ENCODE peak calls at places on chromosomes 16 and 17, in five cellular contexts. One of them, this sample, is unnamed.

GRCh38 chr17:82019905-82020873 is 2.5 kb downstream of the CENPX start:
- DNase-seq in PC-3: peak
- DNase-seq in heart right ventricle: peak
- DNase-seq in occipital lobe: no peak
- DNase-seq in activated CD4-positive, CD25-positive, alpha-beta regulatory T cell treated with anti-CD3 and anti-CD28 coated beads, Interleukin-2, amount 50 U/mL, for 16 hours: no peak
- DNase-seq in this sample: no peak

GRCh38 chr16:84368327-84368996 is at the start of gene ATP2C2:
- DNase-seq in heart right ventricle: no peak
- DNase-seq in PC-3: peak
- DNase-seq in occipital lobe: no peak
- DNase-seq in activated CD4-positive, CD25-positive, alpha-beta regulatory T cell treated with anti-CD3 and anti-CD28 coated beads, Interleukin-2, amount 50 U/mL, for 16 hours: no peak
- DNase-seq in this sample: no peak

GRCh38 chr17:65278050-65278819 is 141.1 kb downstream of the RGS9 start:
- DNase-seq in occipital lobe: no peak
- DNase-seq in PC-3: peak
- DNase-seq in activated CD4-positive, CD25-positive, alpha-beta regulatory T cell treated with anti-CD3 and anti-CD28 coated beads, Interleukin-2, amount 50 U/mL, for 16 hours: no peak
- DNase-seq in heart right ventricle: peak
- DNase-seq in this sample: no peak

GRCh38 chr16:85047867-85048455 is 20.4 kb downstream of the KIAA0513 start:
- DNase-seq in occipital lobe: no peak
- DNase-seq in PC-3: no peak
- DNase-seq in activated CD4-positive, CD25-positive, alpha-beta regulatory T cell treated with anti-CD3 and anti-CD28 coated beads, Interleukin-2, amount 50 U/mL, for 16 hours: no peak
- DNase-seq in heart right ventricle: no peak
- DNase-seq in this sample: no peak

GRCh38 chr17:16439303-16439791 is 24.0 kb downstream of the TRPV2 start:
- DNase-seq in PC-3: no peak
- DNase-seq in heart right ventricle: no peak
- DNase-seq in activated CD4-positive, CD25-positive, alpha-beta regulatory T cell treated with anti-CD3 and anti-CD28 coated beads, Interleukin-2, amount 50 U/mL, for 16 hours: no peak
- DNase-seq in occipital lobe: no peak
- DNase-seq in this sample: peak

GRCh38 chr16:85557976-85558589 is 55.0 kb upstream of the GSE1 start:
- DNase-seq in PC-3: peak
- DNase-seq in occipital lobe: no peak
- DNase-seq in activated CD4-positive, CD25-positive, alpha-beta regulatory T cell treated with anti-CD3 and anti-CD28 coated beads, Interleukin-2, amount 50 U/mL, for 16 hours: no peak
- DNase-seq in heart right ventricle: no peak
- DNase-seq in this sample: no peak

GRCh38 chr17:30920683-30921543 is 832 bp upstream of the ADAP2 start:
- DNase-seq in occipital lobe: no peak
- DNase-seq in PC-3: no peak
- DNase-seq in heart right ventricle: no peak
- DNase-seq in activated CD4-positive, CD25-positive, alpha-beta regulatory T cell treated with anti-CD3 and anti-CD28 coated beads, Interleukin-2, amount 50 U/mL, for 16 hours: no peak
- DNase-seq in this sample: no peak

GRCh38 chr16:49589721-49590120 is 216.1 kb downstream of the C16orf78 start:
- DNase-seq in activated CD4-positive, CD25-positive, alpha-beta regulatory T cell treated with anti-CD3 and anti-CD28 coated beads, Interleukin-2, amount 50 U/mL, for 16 hours: no peak
- DNase-seq in occipital lobe: no peak
- DNase-seq in heart right ventricle: no peak
- DNase-seq in PC-3: no peak
- DNase-seq in this sample: no peak

GRCh38 chr16:11049396-11050059 is 105.2 kb downstream of the CLEC16A start:
- DNase-seq in occipital lobe: no peak
- DNase-seq in PC-3: peak
- DNase-seq in heart right ventricle: no peak
- DNase-seq in activated CD4-positive, CD25-positive, alpha-beta regulatory T cell treated with anti-CD3 and anti-CD28 coated beads, Interleukin-2, amount 50 U/mL, for 16 hours: no peak
- DNase-seq in this sample: no peak

GRCh38 chr17:16072031-16072430 is 72.4 kb downstream of the TTC19 start:
- DNase-seq in activated CD4-positive, CD25-positive, alpha-beta regulatory T cell treated with anti-CD3 and anti-CD28 coated beads, Interleukin-2, amount 50 U/mL, for 16 hours: no peak
- DNase-seq in PC-3: no peak
- DNase-seq in heart right ventricle: no peak
- DNase-seq in occipital lobe: no peak
- DNase-seq in this sample: no peak

GRCh38 chr16:23863511-23864422 is 28.0 kb downstream of the PRKCB start:
- DNase-seq in heart right ventricle: no peak
- DNase-seq in occipital lobe: no peak
- DNase-seq in activated CD4-positive, CD25-positive, alpha-beta regulatory T cell treated with anti-CD3 and anti-CD28 coated beads, Interleukin-2, amount 50 U/mL, for 16 hours: no peak
- DNase-seq in PC-3: no peak
- DNase-seq in this sample: no peak

GRCh38 chr17:3659541-3660111 is 8.8 kb downstream of the TAX1BP3 start:
- DNase-seq in occipital lobe: no peak
- DNase-seq in heart right ventricle: peak
- DNase-seq in activated CD4-positive, CD25-positive, alpha-beta regulatory T cell treated with anti-CD3 and anti-CD28 coated beads, Interleukin-2, amount 50 U/mL, for 16 hours: no peak
- DNase-seq in PC-3: peak
- DNase-seq in this sample: no peak

GRCh38 chr17:77133087-77133633 is 7.6 kb upstream of the SEC14L1 start:
- DNase-seq in activated CD4-positive, CD25-positive, alpha-beta regulatory T cell treated with anti-CD3 and anti-CD28 coated beads, Interleukin-2, amount 50 U/mL, for 16 hours: no peak
- DNase-seq in PC-3: no peak
- DNase-seq in heart right ventricle: no peak
- DNase-seq in occipital lobe: no peak
- DNase-seq in this sample: no peak

GRCh38 chr17:3922765-3923164 is 6.5 kb upstream of the P2RX1 start:
- DNase-seq in activated CD4-positive, CD25-positive, alpha-beta regulatory T cell treated with anti-CD3 and anti-CD28 coated beads, Interleukin-2, amount 50 U/mL, for 16 hours: no peak
- DNase-seq in heart right ventricle: no peak
- DNase-seq in PC-3: no peak
- DNase-seq in occipital lobe: no peak
- DNase-seq in this sample: no peak

GRCh38 chr16:2244301-2244700 is 7.1 kb downstream of the ECI1 start:
- DNase-seq in occipital lobe: no peak
- DNase-seq in activated CD4-positive, CD25-positive, alpha-beta regulatory T cell treated with anti-CD3 and anti-CD28 coated beads, Interleukin-2, amount 50 U/mL, for 16 hours: no peak
- DNase-seq in heart right ventricle: no peak
- DNase-seq in PC-3: no peak
- DNase-seq in this sample: no peak

GRCh38 chr17:32341141-32341856 is 674 bp downstream of the C17orf75 start:
- DNase-seq in heart right ventricle: no peak
- DNase-seq in activated CD4-positive, CD25-positive, alpha-beta regulatory T cell treated with anti-CD3 and anti-CD28 coated beads, Interleukin-2, amount 50 U/mL, for 16 hours: peak
- DNase-seq in PC-3: peak
- DNase-seq in occipital lobe: no peak
- DNase-seq in this sample: peak

GRCh38 chr16:72848759-72849664 is 198.9 kb downstream of the ZFHX3 start:
- DNase-seq in occipital lobe: peak
- DNase-seq in activated CD4-positive, CD25-positive, alpha-beta regulatory T cell treated with anti-CD3 and anti-CD28 coated beads, Interleukin-2, amount 50 U/mL, for 16 hours: no peak
- DNase-seq in heart right ventricle: peak
- DNase-seq in PC-3: peak
- DNase-seq in this sample: no peak

GRCh38 chr17:41466988-41467387 is at the start of gene KRT32:
- DNase-seq in activated CD4-positive, CD25-positive, alpha-beta regulatory T cell treated with anti-CD3 and anti-CD28 coated beads, Interleukin-2, amount 50 U/mL, for 16 hours: no peak
- DNase-seq in PC-3: no peak
- DNase-seq in occipital lobe: no peak
- DNase-seq in heart right ventricle: no peak
- DNase-seq in this sample: no peak

This sample was measured in central memory CD8-positive, alpha-beta T cell.